ENCODE peak calls at places on chromosomes 12 and 14, in five cellular contexts. N is AG08396; T is left ventricle myocardium superior; Y is stimulated activated CD4-positive, alpha-beta T cell treated with anti-CD3 and anti-CD28 coated beads, Interleukin-4, amount 100 ng/mL, for 24 hours; M is stimulated activated CD8-positive, alpha-beta memory T cell treated with anti-CD3 and anti-CD28 coated beads, Interleukin-15, amount 100 ng/mL, for 48 hours. W is an unnamed sample.

GRCh38 chr14:94936411-94936892 is 166.5 kb upstream of the GSC start:
- DNase-seq in M (no peak), Y (no peak), N (peak; percentile 46), T (peak; percentile 77), W (no peak)

GRCh38 chr12:2003676-2004112 is 563 bp downstream of the DCP1B start:
- DNase-seq in T (no peak), M (no peak), Y (no peak), N (no peak), W (no peak)

GRCh38 chr14:71659165-71659564 is 273.1 kb upstream of the RGS6 start:
- DNase-seq in Y (no peak), T (no peak), N (no peak), M (no peak), W (peak; percentile 67)

GRCh38 chr14:91298576-91298975 is 54.1 kb upstream of the GPR68 start:
- DNase-seq in M (no peak), Y (no peak), N (no peak), T (no peak), W (no peak)

GRCh38 chr14:104926619-104927431 is 2.1 kb downstream of the PLD4 start:
- DNase-seq in T (no peak), N (no peak), Y (no peak), M (peak; percentile 19), W (no peak)

GRCh38 chr12:119178544-119179334 is at the start of gene HSPB8:
- DNase-seq in N (peak; percentile 94), T (peak; percentile 96), Y (no peak), M (no peak), W (peak; percentile 21)

GRCh38 chr12:40907115-40907521 is 214.9 kb downstream of the CNTN1 start:
- DNase-seq in Y (no peak), T (no peak), N (no peak), M (no peak), W (no peak)

GRCh38 chr12:53053223-53054111 is 3.6 kb downstream of the TNS2 start:
- DNase-seq in N (no peak), T (peak; percentile 71), M (no peak), Y (peak; percentile 61), W (peak; percentile 71)

GRCh38 chr12:42507589-42507988 is 82.0 kb downstream of the PRICKLE1 start:
- DNase-seq in M (no peak), T (no peak), Y (no peak), N (no peak), W (no peak)

GRCh38 chr12:59736786-59737185 is 141.0 kb downstream of the SLC16A7 start:
- DNase-seq in M (no peak), Y (no peak), T (no peak), N (peak; percentile 76), W (no peak)

GRCh38 chr14:20607617-20608016 is 16.4 kb upstream of the RNASE12 start:
- DNase-seq in N (no peak), T (no peak), M (no peak), Y (no peak), W (no peak)

GRCh38 chr14:62957562-62957961 is 87.7 kb downstream of the KCNH5 start:
- DNase-seq in T (no peak), Y (no peak), N (peak; percentile 61), M (no peak), W (no peak)

GRCh38 chr12:29155079-29155478 is 6.0 kb downstream of the FAR2 start:
- DNase-seq in N (no peak), Y (no peak), M (no peak), T (no peak), W (no peak)

GRCh38 chr12:12685305-12685704 is 10.7 kb downstream of the GPR19 start:
- DNase-seq in T (no peak), Y (no peak), N (no peak), M (no peak), W (no peak)

GRCh38 chr12:19970116-19970515 is 398.2 kb upstream of the PDE3A start:
- DNase-seq in N (no peak), T (no peak), M (no peak), Y (no peak), W (no peak)

GRCh38 chr12:113103756-113104450 is 31.7 kb downstream of the RASAL1 start:
- DNase-seq in N (no peak), Y (peak; percentile 65), T (no peak), M (peak; percentile 29), W (no peak)

GRCh38 chr12:23204933-23205778 is 580.2 kb downstream of the ETNK1 start:
- DNase-seq in T (no peak), M (no peak), N (peak; percentile 55), Y (peak; percentile 6), W (peak; percentile 23)

GRCh38 chr12:112506513-112507166 is 87.9 kb downstream of the PTPN11 start:
- DNase-seq in T (no peak), N (no peak), M (no peak), Y (no peak), W (no peak)

GRCh38 chr12:26636710-26637328 is 196.2 kb downstream of the ITPR2 start:
- DNase-seq in N (peak; percentile 46), M (no peak), Y (no peak), T (no peak), W (no peak)

GRCh38 chr14:27411021-27411420 is 813.2 kb upstream of the NOVA1 start:
- DNase-seq in Y (no peak), T (no peak), N (no peak), M (no peak), W (no peak)

GRCh38 chr12:53052419-53053222 is 2.8 kb downstream of the TNS2 start:
- DNase-seq in M (no peak), Y (no peak), N (peak; percentile 80), T (peak; percentile 94), W (no peak)

GRCh38 chr12:45112306-45112705 is 61.4 kb upstream of the DBX2 start:
- DNase-seq in Y (no peak), M (no peak), T (no peak), N (no peak), W (no peak)

GRCh38 chr12:107277850-107278249 is 184.5 kb upstream of the CRY1 start:
- DNase-seq in N (peak; percentile 39), M (no peak), T (no peak), Y (no peak), W (no peak)

GRCh38 chr12:105761075-105761474 is 377.7 kb downstream of the NUAK1 start:
- DNase-seq in N (no peak), M (no peak), T (no peak), Y (no peak), W (peak; percentile 83)

GRCh38 chr12:108135627-108136026 is 6.5 kb downstream of the WSCD2 start:
- DNase-seq in T (no peak), Y (no peak), N (no peak), M (no peak), W (no peak)

GRCh38 chr12:79690606-79691298 is at the start of gene PAWR:
- DNase-seq in N (peak; percentile 74), T (peak; percentile 72), M (no peak), Y (no peak), W (peak; percentile 68)

GRCh38 chr14:87430810-87431209 is 562.2 kb downstream of the GALC start:
- DNase-seq in Y (no peak), T (no peak), N (peak; percentile 39), M (no peak), W (no peak)

GRCh38 chr12:104358353-104359003 is 54.9 kb downstream of the EID3 start:
- DNase-seq in T (peak; percentile 55), M (peak; percentile 27), Y (peak; percentile 68), N (peak; percentile 49), W (peak; percentile 69)

GRCh38 chr12:56157201-56158028 is 744 bp upstream of the MYL6 start:
- DNase-seq in T (peak; percentile 78), N (peak; percentile 83), M (peak; percentile 33), Y (peak; percentile 60), W (no peak)

GRCh38 chr12:100706029-100706428 is 88.5 kb upstream of the ANO4 start:
- DNase-seq in T (no peak), M (no peak), Y (no peak), N (peak; percentile 68), W (no peak)

GRCh38 chr14:24407608-24408325 is 9.0 kb downstream of the NYNRIN start:
- DNase-seq in M (no peak), Y (no peak), N (no peak), T (no peak), W (no peak)

GRCh38 chr14:91870001-91870400 is 2.7 kb upstream of the TC2N start:
- DNase-seq in Y (peak; percentile 58), M (no peak), T (no peak), N (no peak), W (no peak)

GRCh38 chr14:105866841-105867321 is 340.5 kb downstream of the TMEM121 start:
- DNase-seq in M (no peak), N (no peak), T (peak; percentile 8), Y (no peak), W (no peak)

W was measured in LNCaP clone FGC.